ENCODE peak calls at places on chromosome 4, in eight cellular contexts. X, T, P, W, S, U, E and R are unnamed samples.

GRCh38 chr4:1531683-1532548 is 125.7 kb upstream of the NKX1-1 start:
- DNase-seq in X (no peak), T (no peak), P (no peak), W (no peak), S (peak), U (no peak), E (no peak), R (no peak)

GRCh38 chr4:95250544-95251137 is 298.1 kb downstream of the UNC5C start:
- DNase-seq in X (no peak), T (no peak), P (no peak), W (no peak), S (no peak), U (no peak), E (no peak), R (no peak)

GRCh38 chr4:186557061-186557460 is 1.7 kb upstream of the MTNR1A start:
- DNase-seq in X (no peak), T (no peak), P (no peak), W (no peak), S (no peak), U (no peak), E (no peak), R (no peak)

GRCh38 chr4:76630748-76631147 is 195.7 kb downstream of the SHROOM3 start:
- DNase-seq in X (no peak), T (no peak), P (no peak), W (no peak), S (no peak), U (no peak), E (no peak), R (no peak)

GRCh38 chr4:186820371-186820990 is 96.8 kb upstream of the FAT1 start:
- DNase-seq in X (no peak), T (no peak), P (no peak), W (no peak), S (peak), U (no peak), E (no peak), R (no peak)

GRCh38 chr4:107956011-107956410 is 24.7 kb downstream of the CYP2U1 start:
- DNase-seq in X (no peak), T (no peak), P (no peak), W (no peak), S (no peak), U (no peak), E (no peak), R (no peak)

GRCh38 chr4:11585506-11585905 is 156.8 kb upstream of the HS3ST1 start:
- DNase-seq in X (no peak), T (no peak), P (no peak), W (peak), S (no peak), U (peak), E (no peak), R (no peak)

GRCh38 chr4:183624548-183624947 is 34.4 kb downstream of the RWDD4 start:
- DNase-seq in X (no peak), T (no peak), P (no peak), W (no peak), S (no peak), U (no peak), E (no peak), R (no peak)

GRCh38 chr4:43587746-43588145 is 695.2 kb downstream of the GRXCR1 start:
- DNase-seq in X (no peak), T (no peak), P (no peak), W (no peak), S (no peak), U (no peak), E (no peak), R (no peak)

GRCh38 chr4:99723555-99724450 is 66.2 kb upstream of the C4orf54 start:
- DNase-seq in X (no peak), T (peak), P (peak), W (peak), S (no peak), U (peak), E (no peak), R (no peak)

DNA sequence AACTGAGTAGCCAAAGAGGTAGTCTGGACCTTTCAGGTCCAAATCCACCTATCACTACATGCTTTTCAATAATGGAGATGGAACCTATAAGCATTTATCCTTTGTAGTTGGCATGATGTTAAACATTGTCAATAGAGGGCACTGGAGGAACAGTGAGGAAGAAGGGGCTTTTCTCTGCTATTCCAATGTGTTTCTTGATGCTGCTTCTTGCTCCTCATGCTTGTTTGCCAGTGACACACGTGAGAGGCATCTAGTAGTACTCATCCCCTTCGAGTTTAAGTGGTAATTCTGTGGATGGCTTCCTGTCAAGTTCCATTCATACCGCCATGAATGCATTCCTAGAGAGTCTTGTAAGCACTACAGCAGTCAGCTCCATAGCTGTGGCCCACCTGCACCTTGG is 84.0 kb downstream of the NAA11 start:
- DNase-seq in X (no peak), T (no peak), P (no peak), W (no peak), S (no peak), U (no peak), E (no peak), R (no peak)
- TF ChIP-seq CTCF in X (no peak), T (no peak), P (peak), W (no peak), S (no peak), U (no peak), E (peak), R (no peak)

GRCh38 chr4:114694770-114695169 is 96.2 kb downstream of the UGT8 start:
- DNase-seq in X (peak), T (no peak), P (peak), W (no peak), S (no peak), U (no peak), E (no peak), R (no peak)
- TF ChIP-seq CTCF in X (no peak), T (peak), P (peak), W (no peak), S (peak), U (peak), E (peak), R (peak)

GRCh38 chr4:71772592-71772991 is 11.3 kb downstream of the GC start:
- DNase-seq in X (no peak), T (no peak), P (no peak), W (no peak), S (no peak), U (no peak), E (no peak), R (no peak)
- TF ChIP-seq CTCF in X (no peak), T (no peak), P (no peak), W (no peak), S (no peak), U (no peak), E (no peak), R (no peak)

GRCh38 chr4:74671074-74671698 is 123.1 kb downstream of the BTC start:
- DNase-seq in X (peak), T (no peak), P (peak), W (no peak), S (no peak), U (peak), E (no peak), R (peak)
- TF ChIP-seq CTCF in X (no peak), T (no peak), P (peak), W (no peak), S (no peak), U (peak), E (peak), R (peak)